ENCODE peak calls at places on chromosomes 2 and 18, in ten cellular contexts. One of them, this sample, is unnamed.

GRCh38 chr2:230472619-230473018 is 56.6 kb downstream of the SP100 start:
- DNase-seq in GM20000: no peak
- DNase-seq in GM12865: peak
- DNase-seq in fibroblast of mammary gland: peak
- DNase-seq in MM.1S: no peak
- DNase-seq in MCF 10A: peak
- DNase-seq in A673: no peak
- DNase-seq in cardiac fibroblast: peak
- DNase-seq in sigmoid colon: no peak
- DNase-seq in CD8-positive, alpha-beta T cell: no peak
- DNase-seq in this sample: peak

GRCh38 chr2:111687911-111688310 is 196.1 kb downstream of the ANAPC1 start:
- DNase-seq in fibroblast of mammary gland: no peak
- DNase-seq in A673: no peak
- DNase-seq in GM20000: no peak
- DNase-seq in sigmoid colon: peak
- DNase-seq in MCF 10A: no peak
- DNase-seq in cardiac fibroblast: no peak
- DNase-seq in MM.1S: no peak
- DNase-seq in CD8-positive, alpha-beta T cell: no peak
- DNase-seq in GM12865: peak
- DNase-seq in this sample: no peak

GRCh38 chr18:68604256-68604655 is 110.7 kb downstream of the TMX3 start:
- DNase-seq in A673: peak
- DNase-seq in GM12865: no peak
- DNase-seq in sigmoid colon: no peak
- DNase-seq in cardiac fibroblast: no peak
- DNase-seq in GM20000: no peak
- DNase-seq in fibroblast of mammary gland: peak
- DNase-seq in MCF 10A: no peak
- DNase-seq in MM.1S: no peak
- DNase-seq in CD8-positive, alpha-beta T cell: no peak
- DNase-seq in this sample: no peak

GRCh38 chr2:61423714-61424113 is 47.2 kb downstream of the USP34 start:
- DNase-seq in CD8-positive, alpha-beta T cell: no peak
- DNase-seq in fibroblast of mammary gland: peak
- DNase-seq in A673: no peak
- DNase-seq in MM.1S: no peak
- DNase-seq in cardiac fibroblast: peak
- DNase-seq in MCF 10A: peak
- DNase-seq in GM20000: no peak
- DNase-seq in GM12865: no peak
- DNase-seq in sigmoid colon: no peak
- DNase-seq in this sample: peak

GRCh38 chr18:10122116-10122515 is 208.3 kb downstream of the VAPA start:
- DNase-seq in A673: peak
- DNase-seq in MCF 10A: peak
- DNase-seq in GM20000: no peak
- DNase-seq in sigmoid colon: no peak
- DNase-seq in fibroblast of mammary gland: peak
- DNase-seq in CD8-positive, alpha-beta T cell: no peak
- DNase-seq in GM12865: no peak
- DNase-seq in MM.1S: peak
- DNase-seq in cardiac fibroblast: peak
- DNase-seq in this sample: peak

GRCh38 chr2:207418422-207418821 is 111.3 kb upstream of the CREB1 start:
- DNase-seq in A673: no peak
- DNase-seq in GM12865: no peak
- DNase-seq in cardiac fibroblast: no peak
- DNase-seq in sigmoid colon: no peak
- DNase-seq in MCF 10A: no peak
- DNase-seq in GM20000: no peak
- DNase-seq in MM.1S: no peak
- DNase-seq in CD8-positive, alpha-beta T cell: no peak
- DNase-seq in fibroblast of mammary gland: no peak
- DNase-seq in this sample: no peak

GRCh38 chr2:9558948-9559381 is 3.3 kb upstream of the ADAM17 start:
- DNase-seq in fibroblast of mammary gland: peak
- DNase-seq in CD8-positive, alpha-beta T cell: no peak
- DNase-seq in sigmoid colon: no peak
- DNase-seq in A673: no peak
- DNase-seq in MCF 10A: peak
- DNase-seq in GM12865: peak
- DNase-seq in GM20000: no peak
- DNase-seq in cardiac fibroblast: peak
- DNase-seq in MM.1S: no peak
- DNase-seq in this sample: peak

GRCh38 chr18:44564922-44565321 is 115.8 kb upstream of the SETBP1 start:
- DNase-seq in MCF 10A: peak
- DNase-seq in GM20000: no peak
- DNase-seq in MM.1S: no peak
- DNase-seq in sigmoid colon: no peak
- DNase-seq in fibroblast of mammary gland: peak
- DNase-seq in CD8-positive, alpha-beta T cell: no peak
- DNase-seq in GM12865: no peak
- DNase-seq in A673: no peak
- DNase-seq in cardiac fibroblast: peak
- DNase-seq in this sample: peak

GRCh38 chr2:13522917-13523821 is 806.4 kb downstream of the TRIB2 start:
- DNase-seq in MCF 10A: peak
- DNase-seq in GM20000: peak
- DNase-seq in cardiac fibroblast: no peak
- DNase-seq in sigmoid colon: no peak
- DNase-seq in GM12865: peak
- DNase-seq in A673: peak
- DNase-seq in MM.1S: peak
- DNase-seq in fibroblast of mammary gland: peak
- DNase-seq in CD8-positive, alpha-beta T cell: no peak
- DNase-seq in this sample: no peak

GRCh38 chr2:1989216-1989615 is 244.9 kb upstream of the PXDN start:
- DNase-seq in cardiac fibroblast: no peak
- DNase-seq in CD8-positive, alpha-beta T cell: no peak
- DNase-seq in sigmoid colon: no peak
- DNase-seq in A673: no peak
- DNase-seq in GM20000: no peak
- DNase-seq in MCF 10A: no peak
- DNase-seq in fibroblast of mammary gland: no peak
- DNase-seq in GM12865: no peak
- DNase-seq in MM.1S: no peak
- DNase-seq in this sample: no peak

GRCh38 chr2:111702119-111702808 is 181.7 kb downstream of the ANAPC1 start:
- DNase-seq in GM12865: peak
- DNase-seq in CD8-positive, alpha-beta T cell: peak
- DNase-seq in sigmoid colon: no peak
- DNase-seq in GM20000: peak
- DNase-seq in A673: peak
- DNase-seq in fibroblast of mammary gland: peak
- DNase-seq in MCF 10A: peak
- DNase-seq in cardiac fibroblast: peak
- DNase-seq in MM.1S: peak
- DNase-seq in this sample: peak

GRCh38 chr2:191631754-191632153 is 46.2 kb upstream of the NABP1 start:
- DNase-seq in GM12865: no peak
- DNase-seq in cardiac fibroblast: peak
- DNase-seq in fibroblast of mammary gland: peak
- DNase-seq in GM20000: no peak
- DNase-seq in A673: peak
- DNase-seq in sigmoid colon: peak
- DNase-seq in CD8-positive, alpha-beta T cell: no peak
- DNase-seq in MCF 10A: peak
- DNase-seq in MM.1S: no peak
- DNase-seq in this sample: peak

GRCh38 chr18:51072586-51073303 is 42.7 kb downstream of the SMAD4 start:
- DNase-seq in CD8-positive, alpha-beta T cell: no peak
- DNase-seq in cardiac fibroblast: no peak
- DNase-seq in GM12865: no peak
- DNase-seq in MCF 10A: no peak
- DNase-seq in fibroblast of mammary gland: no peak
- DNase-seq in A673: no peak
- DNase-seq in GM20000: no peak
- DNase-seq in sigmoid colon: no peak
- DNase-seq in MM.1S: no peak
- DNase-seq in this sample: no peak

GRCh38 chr18:7772496-7772861 is 205.4 kb downstream of the PTPRM start:
- DNase-seq in cardiac fibroblast: no peak
- DNase-seq in MCF 10A: no peak
- DNase-seq in CD8-positive, alpha-beta T cell: no peak
- DNase-seq in sigmoid colon: no peak
- DNase-seq in GM12865: no peak
- DNase-seq in GM20000: no peak
- DNase-seq in fibroblast of mammary gland: peak
- DNase-seq in A673: no peak
- DNase-seq in MM.1S: no peak
- DNase-seq in this sample: no peak

GRCh38 chr2:114545052-114545451 is 102.6 kb downstream of the DPP10 start:
- DNase-seq in MM.1S: no peak
- DNase-seq in GM20000: no peak
- DNase-seq in cardiac fibroblast: no peak
- DNase-seq in CD8-positive, alpha-beta T cell: no peak
- DNase-seq in A673: no peak
- DNase-seq in MCF 10A: no peak
- DNase-seq in fibroblast of mammary gland: no peak
- DNase-seq in GM12865: no peak
- DNase-seq in sigmoid colon: no peak
- DNase-seq in this sample: no peak

GRCh38 chr2:114548151-114548550 is 105.7 kb downstream of the DPP10 start:
- DNase-seq in MM.1S: no peak
- DNase-seq in GM12865: no peak
- DNase-seq in fibroblast of mammary gland: no peak
- DNase-seq in cardiac fibroblast: no peak
- DNase-seq in CD8-positive, alpha-beta T cell: no peak
- DNase-seq in sigmoid colon: no peak
- DNase-seq in A673: no peak
- DNase-seq in MCF 10A: peak
- DNase-seq in GM20000: no peak
- DNase-seq in this sample: no peak

GRCh38 chr2:114546511-114546910 is 104.1 kb downstream of the DPP10 start:
- DNase-seq in cardiac fibroblast: no peak
- DNase-seq in MM.1S: no peak
- DNase-seq in A673: no peak
- DNase-seq in sigmoid colon: no peak
- DNase-seq in MCF 10A: no peak
- DNase-seq in fibroblast of mammary gland: no peak
- DNase-seq in GM20000: no peak
- DNase-seq in GM12865: no peak
- DNase-seq in CD8-positive, alpha-beta T cell: no peak
- DNase-seq in this sample: no peak

GRCh38 chr2:114537777-114538176 is 95.3 kb downstream of the DPP10 start:
- DNase-seq in sigmoid colon: no peak
- DNase-seq in MM.1S: no peak
- DNase-seq in A673: no peak
- DNase-seq in GM20000: no peak
- DNase-seq in MCF 10A: no peak
- DNase-seq in cardiac fibroblast: no peak
- DNase-seq in CD8-positive, alpha-beta T cell: no peak
- DNase-seq in fibroblast of mammary gland: no peak
- DNase-seq in GM12865: no peak
- DNase-seq in this sample: no peak

GRCh38 chr2:114543106-114543806 is 100.8 kb downstream of the DPP10 start:
- DNase-seq in GM20000: no peak
- DNase-seq in fibroblast of mammary gland: no peak
- DNase-seq in cardiac fibroblast: peak
- DNase-seq in MM.1S: no peak
- DNase-seq in A673: peak
- DNase-seq in sigmoid colon: no peak
- DNase-seq in MCF 10A: peak
- DNase-seq in GM12865: no peak
- DNase-seq in CD8-positive, alpha-beta T cell: no peak
- DNase-seq in this sample: peak
- TF ChIP-seq CTCF in GM20000: no peak
- TF ChIP-seq CTCF in fibroblast of mammary gland: no peak
- TF ChIP-seq CTCF in cardiac fibroblast: no peak
- TF ChIP-seq CTCF in MM.1S: no peak
- TF ChIP-seq CTCF in A673: peak
- TF ChIP-seq CTCF in sigmoid colon: no peak
- TF ChIP-seq CTCF in MCF 10A: no peak
- TF ChIP-seq CTCF in GM12865: no peak
- TF ChIP-seq CTCF in CD8-positive, alpha-beta T cell: no peak
- TF ChIP-seq CTCF in this sample: peak

DNA sequence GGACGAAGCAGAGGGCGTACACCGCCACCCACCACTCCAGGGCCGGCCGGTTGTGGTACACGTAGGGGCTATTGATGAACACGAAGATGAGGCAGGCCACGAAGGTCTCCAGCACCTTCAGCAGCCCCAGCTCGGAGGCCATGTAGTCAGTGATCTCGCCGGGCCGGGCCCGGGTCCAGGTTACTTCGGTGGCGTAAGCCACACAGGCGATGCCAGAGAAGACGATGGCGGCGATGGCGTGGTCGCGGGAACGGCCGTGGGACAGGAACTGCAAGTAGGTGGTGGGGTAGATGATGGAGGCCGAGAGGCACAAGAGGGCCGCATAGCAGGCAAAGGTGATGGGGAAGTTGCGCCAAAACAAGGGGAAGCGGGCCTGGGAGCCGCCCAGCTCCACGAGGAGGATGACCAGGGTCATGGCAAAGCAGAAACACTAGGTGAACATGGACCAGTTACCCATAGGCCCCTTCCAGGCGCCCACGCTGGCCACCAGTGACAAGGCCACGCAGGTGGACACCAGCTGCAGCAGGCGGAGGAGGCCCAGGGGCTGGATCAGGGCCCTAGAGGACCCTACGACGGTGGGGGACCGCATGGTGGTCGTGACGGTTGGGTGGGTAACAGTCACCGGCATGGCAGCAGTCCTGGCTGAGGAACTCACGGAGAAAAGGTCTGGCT is 128.4 kb upstream of the FAM98A start:
- DNase-seq in A673: no peak
- DNase-seq in MCF 10A: no peak
- DNase-seq in GM12865: no peak
- DNase-seq in sigmoid colon: no peak
- DNase-seq in fibroblast of mammary gland: no peak
- DNase-seq in GM20000: no peak
- DNase-seq in cardiac fibroblast: no peak
- DNase-seq in MM.1S: no peak
- DNase-seq in CD8-positive, alpha-beta T cell: no peak
- DNase-seq in this sample: no peak
- TF ChIP-seq CTCF in A673: no peak
- TF ChIP-seq CTCF in MCF 10A: no peak
- TF ChIP-seq CTCF in GM12865: no peak
- TF ChIP-seq CTCF in sigmoid colon: no peak
- TF ChIP-seq CTCF in fibroblast of mammary gland: no peak
- TF ChIP-seq CTCF in GM20000: no peak
- TF ChIP-seq CTCF in cardiac fibroblast: no peak
- TF ChIP-seq CTCF in MM.1S: no peak
- TF ChIP-seq CTCF in CD8-positive, alpha-beta T cell: no peak
- TF ChIP-seq CTCF in this sample: no peak

GRCh38 chr2:100929142-100929541 is 72.9 kb upstream of the RPL31 start:
- DNase-seq in A673: no peak
- DNase-seq in GM12865: no peak
- DNase-seq in GM20000: no peak
- DNase-seq in fibroblast of mammary gland: no peak
- DNase-seq in sigmoid colon: no peak
- DNase-seq in MM.1S: no peak
- DNase-seq in CD8-positive, alpha-beta T cell: peak
- DNase-seq in cardiac fibroblast: no peak
- DNase-seq in MCF 10A: no peak
- DNase-seq in this sample: no peak
- TF ChIP-seq CTCF in A673: no peak
- TF ChIP-seq CTCF in GM12865: no peak
- TF ChIP-seq CTCF in GM20000: no peak
- TF ChIP-seq CTCF in fibroblast of mammary gland: no peak
- TF ChIP-seq CTCF in sigmoid colon: no peak
- TF ChIP-seq CTCF in MM.1S: no peak
- TF ChIP-seq CTCF in CD8-positive, alpha-beta T cell: no peak
- TF ChIP-seq CTCF in cardiac fibroblast: no peak
- TF ChIP-seq CTCF in MCF 10A: no peak
- TF ChIP-seq CTCF in this sample: no peak

GRCh38 chr18:629303-630150 is 27.9 kb upstream of the TYMS start:
- DNase-seq in sigmoid colon: no peak
- DNase-seq in GM12865: no peak
- DNase-seq in A673: peak
- DNase-seq in fibroblast of mammary gland: no peak
- DNase-seq in MCF 10A: no peak
- DNase-seq in cardiac fibroblast: no peak
- DNase-seq in CD8-positive, alpha-beta T cell: no peak
- DNase-seq in GM20000: no peak
- DNase-seq in MM.1S: no peak
- DNase-seq in this sample: no peak
- TF ChIP-seq CTCF in sigmoid colon: no peak
- TF ChIP-seq CTCF in GM12865: peak
- TF ChIP-seq CTCF in A673: peak
- TF ChIP-seq CTCF in fibroblast of mammary gland: peak
- TF ChIP-seq CTCF in MCF 10A: no peak
- TF ChIP-seq CTCF in cardiac fibroblast: no peak
- TF ChIP-seq CTCF in CD8-positive, alpha-beta T cell: no peak
- TF ChIP-seq CTCF in GM20000: no peak
- TF ChIP-seq CTCF in MM.1S: peak
- TF ChIP-seq CTCF in this sample: peak

This sample was measured in HFFc6.